ENCODE peak calls at places on chromosomes 11 and 22, in five cellular contexts. E is stimulated activated CD8-positive, alpha-beta memory T cell treated with anti-CD3 and anti-CD28 coated beads, Interleukin-15, amount 100 ng/mL, for 1 hour; N is B cell; H is esophagus squamous epithelium; V is H9. R is an unnamed sample.
A peak's percentile ranks its signal among the peaks of the same experiment; 100 is the strongest.

GRCh38 chr11:118071416-118072030 is 5.4 kb upstream of the TMPRSS4 start:
- DNase-seq in E (no peak), H (no peak), V (no peak), N (no peak), R (no peak)

GRCh38 chr22:37011472-37011871 is 7.8 kb downstream of the TST start:
- DNase-seq in H (no peak), N (no peak), E (no peak), V (no peak), R (no peak)

GRCh38 chr11:65133724-65134123 is 595 bp downstream of the SYVN1 start:
- DNase-seq in N (no peak), H (no peak), V (no peak), E (no peak), R (no peak)

GRCh38 chr22:47808236-47808845 is 1045.9 kb downstream of the TBC1D22A start:
- DNase-seq in V (no peak), E (no peak), N (no peak), H (no peak), R (no peak)

GRCh38 chr11:128903248-128904041 is 12.3 kb downstream of the KCNJ5 start:
- DNase-seq in V (peak; percentile 60), E (no peak), H (no peak), N (no peak), R (no peak)

GRCh38 chr11:117723625-117724024 is 73.4 kb downstream of the DSCAML1 start:
- DNase-seq in H (no peak), N (no peak), E (no peak), V (no peak), R (no peak)

GRCh38 chr22:37544955-37545702 is 15.2 kb upstream of the CDC42EP1 start:
- DNase-seq in N (peak; percentile 54), V (peak; percentile 91), H (no peak), E (peak; percentile 17), R (no peak)

GRCh38 chr11:27427183-27427980 is 45.2 kb downstream of the LGR4 start:
- DNase-seq in N (no peak), V (no peak), E (no peak), H (no peak), R (no peak)

GRCh38 chr11:123111465-123111864 is 49.5 kb upstream of the HSPA8 start:
- DNase-seq in H (no peak), E (no peak), N (no peak), V (no peak), R (no peak)

GRCh38 chr11:13942908-13943505 is 19.5 kb upstream of the SPON1 start:
- DNase-seq in N (no peak), E (no peak), V (no peak), H (no peak), R (no peak)

GRCh38 chr11:94544832-94545640 is 1.3 kb downstream of the FUT4 start:
- DNase-seq in E (no peak), H (no peak), V (peak; percentile 46), N (no peak), R (no peak)

GRCh38 chr22:30861688-30862552 is 106.7 kb downstream of the MORC2 start:
- DNase-seq in H (no peak), V (peak; percentile 18), E (no peak), N (peak; percentile 20), R (no peak)

GRCh38 chr11:57224537-57224936 is 12.5 kb downstream of the APLNR start:
- DNase-seq in N (no peak), V (no peak), H (no peak), E (no peak), R (no peak)

GRCh38 chr22:17234144-17234623 is 14.9 kb upstream of the ADA2 start:
- DNase-seq in V (peak; percentile 98), E (no peak), H (no peak), N (no peak), R (no peak)

GRCh38 chr22:35598396-35598710 is 18.8 kb downstream of the MB start:
- DNase-seq in E (no peak), V (no peak), H (no peak), N (no peak), R (no peak)

GRCh38 chr11:59187587-59187986 is 15.7 kb downstream of the DTX4 start:
- DNase-seq in H (peak; percentile 16), E (no peak), V (no peak), N (no peak), R (no peak)

GRCh38 chr11:11157201-11157600 is 195.8 kb downstream of the CSNK2A3 start:
- DNase-seq in E (peak; percentile 30), H (no peak), N (no peak), V (peak; percentile 69), R (peak; percentile 2)

GRCh38 chr22:38074181-38075104 is 9.5 kb downstream of the SLC16A8 start:
- DNase-seq in V (peak; percentile 89), N (no peak), E (no peak), H (no peak), R (no peak)

GRCh38 chr11:22082788-22083187 is 110.1 kb upstream of the ANO5 start:
- DNase-seq in H (no peak), N (no peak), V (no peak), E (no peak), R (no peak)

GRCh38 chr22:45816771-45817170 is 145.1 kb downstream of the ATXN10 start:
- DNase-seq in V (no peak), E (no peak), H (no peak), N (no peak), R (no peak)

GRCh38 chr11:63613517-63614135 is 607 bp downstream of the PLAAT3 start:
- DNase-seq in H (no peak), E (no peak), N (no peak), V (peak; percentile 85), R (no peak)